ENCODE peak calls at places on chromosomes 1 and 21, in six cellular contexts. M is adrenal gland, T is GM12864, C is left ventricle myocardium inferior, Z is GM23338, N is upper lobe of left lung. Q is an unnamed sample.

GRCh38 chr21:38773108-38774061 is 32.3 kb upstream of the ETS2 start:
- DNase-seq in M (no peak), T (no peak), C (no peak), Z (no peak), N (no peak), Q (no peak)

GRCh38 chr1:239260779-239261286 is 125.5 kb upstream of the CHRM3 start:
- DNase-seq in M (no peak), T (no peak), C (no peak), Z (no peak), N (no peak), Q (no peak)

GRCh38 chr1:7438921-7439655 is 332.0 kb upstream of the VAMP3 start:
- DNase-seq in M (no peak), T (no peak), C (no peak), Z (no peak), N (no peak), Q (no peak)

GRCh38 chr1:231934797-231935196 is 308.2 kb downstream of the DISC1 start:
- DNase-seq in M (no peak), T (no peak), C (no peak), Z (no peak), N (no peak), Q (peak; percentile 91)

GRCh38 chr1:179709841-179710329 is 33.2 kb upstream of the FAM163A start:
- DNase-seq in M (peak; percentile 79), T (peak; percentile 4), C (peak; percentile 32), Z (no peak), N (no peak), Q (no peak)

GRCh38 chr1:227886993-227887696 is 60.6 kb downstream of the WNT9A start:
- DNase-seq in M (peak; percentile 55), T (no peak), C (peak; percentile 83), Z (peak; percentile 59), N (peak; percentile 88), Q (no peak)

GRCh38 chr1:234987415-234988159 is 141.1 kb downstream of the TOMM20 start:
- DNase-seq in M (peak; percentile 89), T (no peak), C (peak; percentile 68), Z (peak; percentile 85), N (no peak), Q (peak; percentile 96)

GRCh38 chr1:62234709-62235108 is 40.1 kb downstream of the L1TD1 start:
- DNase-seq in M (no peak), T (no peak), C (no peak), Z (no peak), N (no peak), Q (no peak)

GRCh38 chr1:174777262-174777661 is 222.5 kb upstream of the CACYBP start:
- DNase-seq in M (no peak), T (no peak), C (no peak), Z (no peak), N (no peak), Q (no peak)

GRCh38 chr1:230301820-230302219 is 124.3 kb downstream of the PGBD5 start:
- DNase-seq in M (no peak), T (no peak), C (no peak), Z (no peak), N (no peak), Q (peak; percentile 58)

GRCh38 chr1:232657426-232657825 is 27.5 kb upstream of the SIPA1L2 start:
- DNase-seq in M (no peak), T (no peak), C (no peak), Z (no peak), N (no peak), Q (no peak)

GRCh38 chr1:29758764-29759499 is 522.6 kb downstream of the PTPRU start:
- DNase-seq in M (peak; percentile 25), T (no peak), C (no peak), Z (peak; percentile 26), N (no peak), Q (peak; percentile 74)

GRCh38 chr21:41170442-41170841 is 2.5 kb downstream of the BACE2 start:
- DNase-seq in M (no peak), T (no peak), C (peak; percentile 29), Z (peak; percentile 74), N (no peak), Q (peak; percentile 80)

GRCh38 chr1:23344987-23345472 is 946 bp upstream of the HNRNPR start:
- DNase-seq in M (no peak), T (no peak), C (no peak), Z (peak; percentile 12), N (no peak), Q (peak; percentile 32)

GRCh38 chr1:246907472-246907871 is 24.3 kb downstream of the AHCTF1 start:
- DNase-seq in M (peak; percentile 63), T (no peak), C (no peak), Z (peak; percentile 66), N (no peak), Q (peak; percentile 46)

GRCh38 chr1:225342695-225343094 is 85.1 kb downstream of the LBR start:
- DNase-seq in M (no peak), T (no peak), C (no peak), Z (peak; percentile 26), N (no peak), Q (no peak)

GRCh38 chr21:44901391-44902074 is 19.2 kb downstream of the ITGB2 start:
- DNase-seq in M (no peak), T (no peak), C (no peak), Z (no peak), N (peak; percentile 62), Q (no peak)

GRCh38 chr1:181087400-181087901 is 1.0 kb upstream of the IER5 start:
- DNase-seq in M (no peak), T (peak; percentile 56), C (no peak), Z (no peak), N (no peak), Q (no peak)

DNA sequence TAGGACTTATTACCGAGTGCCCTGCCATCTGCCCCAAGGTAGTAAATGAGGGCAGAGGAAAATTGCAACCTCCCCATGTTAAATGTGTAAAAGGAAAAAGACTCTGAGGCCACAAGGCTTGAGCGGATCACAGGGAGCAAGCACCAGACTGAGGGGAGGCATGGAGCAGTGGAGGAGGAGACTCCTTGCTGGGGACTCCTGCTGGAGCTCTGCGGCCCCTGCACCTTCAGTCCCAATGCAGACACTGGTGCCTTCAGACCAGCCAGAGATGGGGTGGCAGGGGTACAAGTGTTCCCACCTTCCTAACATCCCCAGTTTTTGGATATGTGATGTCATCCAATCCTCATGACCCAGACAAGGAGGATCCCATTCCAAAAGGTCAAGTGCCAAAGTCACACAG is 128.4 kb upstream of the NGF start:
- DNase-seq in M (no peak), T (no peak), C (no peak), Z (peak; percentile 47), N (peak; percentile 2), Q (no peak)
- TF ChIP-seq CTCF in M (no peak), T (no peak), C (peak; percentile 11), Z (no peak), N (no peak), Q (peak; percentile 63)

DNA sequence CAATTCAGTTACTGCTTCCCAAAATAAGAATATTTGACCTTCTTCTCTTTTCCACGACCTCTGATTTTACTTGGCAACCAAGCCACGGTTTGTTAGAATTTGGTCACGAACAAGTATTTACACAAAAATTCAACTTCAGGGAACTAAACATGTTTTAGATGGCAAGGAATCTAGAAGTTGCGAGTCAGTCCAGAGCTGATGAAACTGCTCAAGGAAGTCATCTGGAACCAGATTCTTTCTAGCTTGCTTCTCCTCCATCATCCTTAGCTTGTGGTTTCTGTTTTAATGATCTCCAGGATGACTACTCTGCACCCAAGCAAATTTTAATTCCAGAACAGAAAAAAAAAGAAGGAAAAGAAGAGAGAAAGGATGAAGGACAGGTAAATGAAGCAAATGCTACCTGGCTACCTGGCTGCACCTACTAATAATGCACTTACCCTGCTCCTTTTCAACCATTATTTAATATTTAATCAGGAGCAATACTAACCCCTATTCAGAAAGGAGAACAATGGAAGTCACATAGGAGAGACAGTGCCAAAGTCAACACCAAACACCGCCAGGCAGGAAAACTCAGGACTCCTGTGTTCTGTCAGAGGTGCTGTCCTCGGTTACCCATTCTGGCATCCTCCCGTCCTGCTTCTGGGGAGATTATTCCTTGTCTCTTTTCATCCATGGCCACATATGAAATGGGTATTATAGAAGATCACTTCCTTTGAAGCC is 54.2 kb upstream of the RGS7 start:
- DNase-seq in M (no peak), T (no peak), C (no peak), Z (no peak), N (no peak), Q (no peak)
- H3K4me3 ChIP-seq in M (no peak overlapping the region), T (no peak overlapping the region), C (no peak overlapping the region), Z (no peak overlapping the region), N (no peak overlapping the region), Q (no peak overlapping the region)

GRCh38 chr1:99328171-99328570 is 63.9 kb downstream of the PLPPR4 start:
- DNase-seq in M (no peak), T (no peak), C (no peak), Z (peak; percentile 69), N (no peak), Q (no peak)

GRCh38 chr1:99326215-99326949 is 62.1 kb downstream of the PLPPR4 start:
- DNase-seq in M (no peak), T (no peak), C (no peak), Z (peak; percentile 44), N (no peak), Q (peak; percentile 25)

GRCh38 chr1:99331083-99331482 is 66.8 kb downstream of the PLPPR4 start:
- DNase-seq in M (no peak), T (no peak), C (no peak), Z (peak; percentile 4), N (no peak), Q (no peak)

GRCh38 chr1:99327357-99327756 is 63.1 kb downstream of the PLPPR4 start:
- DNase-seq in M (no peak), T (no peak), C (no peak), Z (peak; percentile 83), N (no peak), Q (no peak)
- TF ChIP-seq CTCF in M (no peak), T (no peak), C (no peak), Z (no peak), N (no peak), Q (no peak)

GRCh38 chr1:204286841-204287387 is 72.8 kb downstream of the PLEKHA6 start:
- DNase-seq in M (no peak), T (no peak), C (no peak), Z (no peak), N (no peak), Q (no peak)

GRCh38 chr1:204284929-204285328 is 71.1 kb upstream of the GOLT1A start:
- DNase-seq in M (no peak), T (no peak), C (no peak), Z (no peak), N (no peak), Q (no peak)

GRCh38 chr1:204283711-204284651 is 70.2 kb upstream of the GOLT1A start:
- DNase-seq in M (no peak), T (no peak), C (no peak), Z (no peak), N (no peak), Q (peak; percentile 99)

GRCh38 chr1:204286323-204286714 is 72.5 kb upstream of the GOLT1A start:
- DNase-seq in M (no peak), T (no peak), C (no peak), Z (no peak), N (no peak), Q (no peak)

DNA sequence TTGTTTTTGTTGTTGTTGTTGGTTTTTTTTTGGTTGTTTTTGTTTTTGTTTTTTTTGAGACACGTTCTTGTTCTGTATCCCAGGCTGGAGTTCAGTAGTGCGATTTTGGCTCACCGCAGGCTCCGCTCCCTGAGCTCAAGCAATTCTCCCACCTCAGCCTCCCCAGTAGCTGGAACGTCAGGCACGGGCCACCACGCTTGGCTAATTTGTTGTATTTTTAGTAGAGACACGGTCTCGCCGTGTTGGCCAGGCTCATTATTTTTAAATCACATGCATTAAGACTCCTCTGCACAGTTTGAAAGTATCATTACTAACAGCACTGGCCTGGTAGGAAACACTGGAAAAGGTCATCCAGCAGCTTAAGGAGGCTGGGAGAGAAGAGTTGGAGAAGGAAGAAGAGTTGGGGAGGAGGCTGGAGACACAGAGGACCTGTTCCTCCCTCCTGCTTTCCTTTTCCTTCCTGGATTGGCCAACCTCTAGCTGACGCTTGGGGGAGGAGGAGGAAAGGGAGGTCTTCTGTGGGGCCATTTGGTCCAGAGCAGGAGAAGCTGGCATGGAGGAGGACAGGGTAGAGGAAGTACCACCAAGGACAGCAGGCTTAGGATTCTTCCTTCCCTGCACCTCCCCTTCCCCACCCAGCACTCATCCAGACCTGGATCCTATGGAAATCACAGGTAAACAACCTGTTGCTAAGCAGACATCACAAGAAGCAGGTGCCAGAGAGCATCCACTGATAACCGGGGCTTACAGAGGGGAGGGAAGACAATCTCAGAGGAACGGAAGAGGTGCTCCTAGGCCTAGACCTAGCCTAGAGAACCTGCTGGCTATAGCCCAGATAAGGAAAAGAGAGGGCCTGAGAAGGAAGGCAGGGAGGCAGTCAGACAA is 71.9 kb upstream of the GOLT1A start:
- DNase-seq in M (no peak), T (no peak), C (no peak), Z (peak; percentile 24), N (no peak), Q (no peak)
- H3K4me3 ChIP-seq in M (no peak overlapping the region), T (no peak overlapping the region), C (peak overlapping the region; percentile 61), Z (no peak overlapping the region), N (no peak overlapping the region), Q (no peak overlapping the region)

Q was measured in WERI-Rb-1.